ENCODE peak calls at places on chromosomes 2 and 18, in eight cellular contexts. One of them, this sample, is unnamed.

GRCh38 chr2:11296401-11296800 is 48.0 kb downstream of the ROCK2 start:
- DNase-seq in upper lobe of right lung: no peak
- DNase-seq in H9: no peak
- DNase-seq in Panc1: no peak
- DNase-seq in tibial nerve: no peak
- DNase-seq in right lobe of liver: no peak
- DNase-seq in GM23248: no peak
- DNase-seq in pancreas: no peak
- DNase-seq in this sample: no peak

GRCh38 chr2:48039209-48039990 is 133.1 kb upstream of the FBXO11 start:
- DNase-seq in upper lobe of right lung: no peak
- DNase-seq in H9: no peak
- DNase-seq in Panc1: no peak
- DNase-seq in tibial nerve: no peak
- DNase-seq in right lobe of liver: no peak
- DNase-seq in GM23248: no peak
- DNase-seq in pancreas: no peak
- DNase-seq in this sample: no peak

GRCh38 chr2:69601179-69601612 is 42.3 kb downstream of the AAK1 start:
- DNase-seq in upper lobe of right lung: no peak
- DNase-seq in H9: no peak
- DNase-seq in Panc1: no peak
- DNase-seq in tibial nerve: no peak
- DNase-seq in right lobe of liver: no peak
- DNase-seq in GM23248: peak; percentile 87
- DNase-seq in pancreas: no peak
- DNase-seq in this sample: no peak

GRCh38 chr2:7670905-7671304 is 753.7 kb downstream of the RNF144A start:
- DNase-seq in upper lobe of right lung: no peak
- DNase-seq in H9: no peak
- DNase-seq in Panc1: no peak
- DNase-seq in tibial nerve: no peak
- DNase-seq in right lobe of liver: no peak
- DNase-seq in GM23248: peak; percentile 21
- DNase-seq in pancreas: no peak
- DNase-seq in this sample: no peak

GRCh38 chr2:109467701-109468100 is 146.1 kb downstream of the SEPTIN10 start:
- DNase-seq in upper lobe of right lung: peak; percentile 42
- DNase-seq in H9: no peak
- DNase-seq in Panc1: no peak
- DNase-seq in tibial nerve: no peak
- DNase-seq in right lobe of liver: no peak
- DNase-seq in GM23248: no peak
- DNase-seq in pancreas: no peak
- DNase-seq in this sample: no peak

GRCh38 chr18:35707674-35708073 is 126.1 kb downstream of the GALNT1 start:
- DNase-seq in upper lobe of right lung: no peak
- DNase-seq in H9: no peak
- DNase-seq in Panc1: no peak
- DNase-seq in tibial nerve: no peak
- DNase-seq in right lobe of liver: no peak
- DNase-seq in GM23248: no peak
- DNase-seq in pancreas: no peak
- DNase-seq in this sample: no peak

GRCh38 chr2:121790276-121790956 is 35.0 kb downstream of the TSN start:
- DNase-seq in upper lobe of right lung: no peak
- DNase-seq in H9: no peak
- DNase-seq in Panc1: peak; percentile 42
- DNase-seq in tibial nerve: no peak
- DNase-seq in right lobe of liver: no peak
- DNase-seq in GM23248: peak; percentile 94
- DNase-seq in pancreas: no peak
- DNase-seq in this sample: no peak

GRCh38 chr18:56831988-56832387 is 180.8 kb downstream of the WDR7 start:
- DNase-seq in upper lobe of right lung: no peak
- DNase-seq in H9: peak; percentile 41
- DNase-seq in Panc1: no peak
- DNase-seq in tibial nerve: no peak
- DNase-seq in right lobe of liver: no peak
- DNase-seq in GM23248: no peak
- DNase-seq in pancreas: no peak
- DNase-seq in this sample: no peak

GRCh38 chr2:32210767-32211408 is 45.2 kb downstream of the SLC30A6 start:
- DNase-seq in upper lobe of right lung: no peak
- DNase-seq in H9: no peak
- DNase-seq in Panc1: no peak
- DNase-seq in tibial nerve: no peak
- DNase-seq in right lobe of liver: no peak
- DNase-seq in GM23248: no peak
- DNase-seq in pancreas: no peak
- DNase-seq in this sample: no peak

GRCh38 chr2:147888665-147889064 is 43.8 kb downstream of the ACVR2A start:
- DNase-seq in upper lobe of right lung: no peak
- DNase-seq in H9: no peak
- DNase-seq in Panc1: no peak
- DNase-seq in tibial nerve: no peak
- DNase-seq in right lobe of liver: no peak
- DNase-seq in GM23248: no peak
- DNase-seq in pancreas: no peak
- DNase-seq in this sample: no peak

GRCh38 chr2:73263540-73264331 is 20.5 kb downstream of the FBXO41 start:
- DNase-seq in upper lobe of right lung: peak; percentile 54
- DNase-seq in H9: no peak
- DNase-seq in Panc1: no peak
- DNase-seq in tibial nerve: no peak
- DNase-seq in right lobe of liver: no peak
- DNase-seq in GM23248: no peak
- DNase-seq in pancreas: no peak
- DNase-seq in this sample: no peak

GRCh38 chr18:839224-840079 is 27.4 kb upstream of the YES1 start:
- DNase-seq in upper lobe of right lung: peak; percentile 91
- DNase-seq in H9: peak; percentile 92
- DNase-seq in Panc1: no peak
- DNase-seq in tibial nerve: peak; percentile 92
- DNase-seq in right lobe of liver: peak; percentile 85
- DNase-seq in GM23248: peak; percentile 84
- DNase-seq in pancreas: peak; percentile 85
- DNase-seq in this sample: peak; percentile 90

GRCh38 chr18:837922-838321 is 25.9 kb upstream of the YES1 start:
- DNase-seq in upper lobe of right lung: no peak
- DNase-seq in H9: no peak
- DNase-seq in Panc1: no peak
- DNase-seq in tibial nerve: no peak
- DNase-seq in right lobe of liver: no peak
- DNase-seq in GM23248: peak; percentile 14
- DNase-seq in pancreas: no peak
- DNase-seq in this sample: no peak

GRCh38 chr18:845152-845819 is 33.2 kb upstream of the YES1 start:
- DNase-seq in upper lobe of right lung: no peak
- DNase-seq in H9: no peak
- DNase-seq in Panc1: no peak
- DNase-seq in tibial nerve: no peak
- DNase-seq in right lobe of liver: no peak
- DNase-seq in GM23248: peak; percentile 11
- DNase-seq in pancreas: no peak
- DNase-seq in this sample: no peak

GRCh38 chr18:840080-840408 is 28.0 kb upstream of the YES1 start:
- DNase-seq in upper lobe of right lung: no peak
- DNase-seq in H9: no peak
- DNase-seq in Panc1: no peak
- DNase-seq in tibial nerve: no peak
- DNase-seq in right lobe of liver: no peak
- DNase-seq in GM23248: no peak
- DNase-seq in pancreas: no peak
- DNase-seq in this sample: no peak

DNA sequence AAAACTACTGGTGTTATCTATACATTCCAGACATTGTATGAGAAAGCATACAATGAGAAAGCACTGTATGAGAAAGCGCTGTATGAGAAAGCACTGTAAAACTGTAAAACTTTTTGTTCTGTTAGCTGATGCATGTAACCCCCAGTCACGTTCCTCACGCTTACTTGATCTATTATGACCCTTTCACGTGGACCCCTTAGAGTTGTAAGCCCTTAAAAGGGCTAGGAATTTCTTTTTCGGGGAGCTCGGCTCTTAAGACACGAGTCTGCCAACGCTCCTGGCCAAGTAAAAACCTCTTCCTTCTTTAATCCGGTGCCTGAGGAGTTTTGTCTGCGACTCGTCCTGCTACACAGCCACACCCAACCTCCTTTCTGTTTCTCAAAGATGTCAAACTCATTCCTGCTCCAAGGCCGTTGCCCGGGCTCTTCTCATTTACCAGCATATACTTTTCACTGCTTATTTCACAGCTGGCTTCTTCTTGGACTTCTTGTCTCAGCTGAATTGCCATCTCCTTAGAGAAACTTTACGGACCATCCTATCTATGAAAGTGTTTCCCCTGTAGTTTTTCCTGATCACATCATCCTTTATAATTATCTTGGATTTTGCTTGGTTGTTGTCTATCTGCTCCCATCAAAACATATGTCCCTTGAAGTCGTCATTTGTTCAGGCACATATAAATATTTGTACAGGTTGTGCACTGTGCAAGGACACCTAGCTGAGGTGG is 29.8 kb upstream of the YES1 start:
- DNase-seq in upper lobe of right lung: no peak
- DNase-seq in H9: no peak
- DNase-seq in Panc1: no peak
- DNase-seq in tibial nerve: no peak
- DNase-seq in right lobe of liver: no peak
- DNase-seq in GM23248: no peak
- DNase-seq in pancreas: no peak
- DNase-seq in this sample: no peak
- H3K27ac ChIP-seq in upper lobe of right lung: no peak overlapping the region
- H3K27ac ChIP-seq in H9: no peak overlapping the region
- H3K27ac ChIP-seq in Panc1: no peak overlapping the region
- H3K27ac ChIP-seq in tibial nerve: no peak overlapping the region
- H3K27ac ChIP-seq in right lobe of liver: no peak overlapping the region
- H3K27ac ChIP-seq in GM23248: no peak overlapping the region
- H3K27ac ChIP-seq in pancreas: no peak overlapping the region
- H3K27ac ChIP-seq in this sample: no peak overlapping the region

DNA sequence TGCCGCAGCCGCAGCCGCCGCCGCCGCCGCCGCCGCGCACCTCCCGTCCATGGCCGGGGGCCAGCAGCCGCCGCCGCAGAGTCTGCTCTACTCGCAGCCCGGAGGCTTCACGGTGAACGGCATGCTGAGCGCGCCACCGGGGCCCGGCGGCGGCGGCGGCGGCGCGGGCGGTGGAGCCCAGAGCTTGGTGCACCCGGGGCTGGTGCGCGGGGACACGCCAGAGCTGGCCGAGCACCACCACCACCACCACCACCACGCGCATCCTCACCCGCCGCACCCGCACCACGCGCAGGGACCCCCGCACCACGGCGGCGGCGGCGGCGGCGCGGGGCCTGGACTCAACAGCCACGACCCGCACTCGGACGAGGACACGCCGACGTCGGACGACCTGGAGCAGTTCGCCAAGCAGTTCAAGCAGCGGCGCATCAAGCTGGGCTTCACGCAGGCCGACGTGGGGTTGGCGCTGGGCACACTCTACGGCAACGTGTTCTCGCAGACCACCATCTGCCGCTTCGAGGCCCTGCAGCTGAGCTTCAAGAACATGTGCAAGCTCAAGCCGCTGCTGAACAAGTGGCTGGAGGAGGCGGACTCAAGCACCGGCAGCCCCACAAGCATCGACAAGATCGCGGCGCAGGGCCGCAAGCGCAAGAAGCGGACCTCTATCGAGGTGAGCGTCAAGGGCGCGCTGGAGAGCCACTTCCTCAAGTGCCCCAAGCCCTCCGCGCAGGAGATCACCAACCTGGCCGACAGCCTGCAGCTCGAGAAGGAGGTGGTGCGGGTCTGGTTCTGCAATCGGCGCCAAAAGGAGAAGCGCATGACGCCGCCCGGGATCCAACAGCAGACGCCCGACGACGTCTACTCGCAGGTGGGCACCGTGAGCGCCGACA is 2.4 kb downstream of the POU3F3 start:
- DNase-seq in upper lobe of right lung: no peak
- DNase-seq in H9: peak; percentile 71
- DNase-seq in Panc1: no peak
- DNase-seq in tibial nerve: no peak
- DNase-seq in right lobe of liver: no peak
- DNase-seq in GM23248: no peak
- DNase-seq in pancreas: no peak
- DNase-seq in this sample: no peak
- H3K27me3 ChIP-seq in upper lobe of right lung: peaks cover 85% of the 10 kb centered on the region
- H3K27me3 ChIP-seq in H9: peaks cover 65% of the 10 kb centered on the region
- H3K27me3 ChIP-seq in Panc1: peaks cover 14% of the 10 kb centered on the region
- H3K27me3 ChIP-seq in tibial nerve: peaks cover 87% of the 10 kb centered on the region
- H3K27me3 ChIP-seq in right lobe of liver: peaks cover 68% of the 10 kb centered on the region
- H3K27me3 ChIP-seq in GM23248: peaks cover 38% of the 10 kb centered on the region
- H3K27me3 ChIP-seq in pancreas: peaks cover 73% of the 10 kb centered on the region
- H3K27me3 ChIP-seq in this sample: peaks cover 79% of the 10 kb centered on the region

DNA sequence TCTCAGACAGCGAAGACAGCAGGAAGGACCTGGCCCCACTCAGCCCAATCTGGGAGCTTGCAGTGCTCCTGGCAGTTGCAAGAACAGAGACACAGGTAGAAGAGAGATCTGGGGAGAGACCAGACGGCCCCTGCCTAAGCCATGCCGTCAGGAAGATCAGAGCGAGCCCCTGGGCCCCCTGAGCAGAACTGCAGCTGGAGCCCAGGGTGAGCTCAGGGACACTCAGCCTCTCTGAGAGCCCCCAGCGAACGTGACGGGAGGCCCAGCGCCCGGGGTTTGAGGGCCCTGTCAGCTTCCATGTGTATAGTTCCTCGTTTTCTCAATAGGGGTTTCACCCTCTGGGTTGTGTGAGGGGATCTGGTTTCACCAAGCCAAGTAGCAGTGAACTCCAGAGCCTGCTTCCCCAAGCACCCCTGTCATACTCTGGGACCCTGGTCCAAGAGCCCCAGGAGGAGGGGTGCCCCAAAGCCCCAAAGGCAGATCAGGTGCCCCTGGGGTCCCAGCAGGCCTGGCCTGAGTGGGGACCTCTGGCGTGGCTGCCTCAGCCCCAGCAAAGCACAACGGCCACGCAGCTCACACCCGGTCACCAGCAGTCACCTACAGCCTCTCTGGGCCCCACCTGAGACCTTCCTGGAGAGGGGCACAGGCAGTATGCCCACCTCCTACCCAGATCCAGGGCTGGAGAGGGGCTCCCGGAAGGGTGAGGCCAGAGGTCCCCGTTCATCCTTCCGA is 431.3 kb upstream of the MYT1L start:
- DNase-seq in upper lobe of right lung: no peak
- DNase-seq in H9: no peak
- DNase-seq in Panc1: no peak
- DNase-seq in tibial nerve: no peak
- DNase-seq in right lobe of liver: no peak
- DNase-seq in GM23248: no peak
- DNase-seq in pancreas: no peak
- DNase-seq in this sample: no peak
- H3K9me3 ChIP-seq in upper lobe of right lung: no peaks in the 10 kb centered on the region
- H3K9me3 ChIP-seq in H9: no peaks in the 10 kb centered on the region
- H3K9me3 ChIP-seq in Panc1: no peaks in the 10 kb centered on the region
- H3K9me3 ChIP-seq in tibial nerve: peaks cover 4% of the 10 kb centered on the region
- H3K9me3 ChIP-seq in right lobe of liver: no peaks in the 10 kb centered on the region
- H3K9me3 ChIP-seq in GM23248: no peaks in the 10 kb centered on the region
- H3K9me3 ChIP-seq in pancreas: no peaks in the 10 kb centered on the region
- H3K9me3 ChIP-seq in this sample: no peaks in the 10 kb centered on the region

DNA sequence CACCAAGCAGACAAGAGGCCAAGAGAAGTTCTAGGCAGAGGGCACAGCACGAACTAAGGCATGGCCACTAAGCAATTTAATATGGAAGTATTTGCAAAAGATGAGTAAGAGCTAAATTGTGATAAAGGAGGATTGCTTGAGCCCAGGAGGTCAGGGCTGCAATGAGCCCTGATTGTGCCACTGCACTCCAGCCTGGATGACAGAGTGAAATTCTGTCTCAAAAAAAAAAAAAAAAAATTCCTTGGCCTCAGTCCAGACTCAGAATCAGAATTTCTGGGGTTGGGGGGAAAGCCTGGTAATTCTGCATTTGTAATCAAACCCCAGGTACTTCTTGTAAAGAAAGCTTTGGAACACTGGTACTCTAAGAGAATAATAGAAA is 46.8 kb upstream of the RTN4 start:
- DNase-seq in upper lobe of right lung: no peak
- DNase-seq in H9: no peak
- DNase-seq in Panc1: no peak
- DNase-seq in tibial nerve: no peak
- DNase-seq in right lobe of liver: no peak
- DNase-seq in GM23248: no peak
- DNase-seq in pancreas: no peak
- DNase-seq in this sample: no peak
- H3K27ac ChIP-seq in upper lobe of right lung: peak overlapping the region; percentile 64
- H3K27ac ChIP-seq in H9: no peak overlapping the region
- H3K27ac ChIP-seq in Panc1: no peak overlapping the region
- H3K27ac ChIP-seq in tibial nerve: no peak overlapping the region
- H3K27ac ChIP-seq in right lobe of liver: no peak overlapping the region
- H3K27ac ChIP-seq in GM23248: no peak overlapping the region
- H3K27ac ChIP-seq in pancreas: no peak overlapping the region
- H3K27ac ChIP-seq in this sample: no peak overlapping the region